ENCODE peak calls at places on chromosomes 16 and 17, in four cellular contexts. B, R, P and Y are unnamed samples.

GRCh38 chr17:35752945-35753764 is at the start of gene GAS2L2:
- DNase-seq in B (no peak), P (no peak), R (no peak), Y (no peak)

GRCh38 chr16:30858111-30858495 is 35.8 kb downstream of the BCL7C start:
- DNase-seq in R (no peak), P (no peak), B (no peak), Y (no peak)

GRCh38 chr17:64533784-64534183 is 27.0 kb downstream of the CEP95 start:
- DNase-seq in P (no peak), B (peak; percentile 45), R (no peak), Y (no peak)

GRCh38 chr17:36850794-36851193 is 86.5 kb upstream of the LHX1 start:
- DNase-seq in B (peak; percentile 41), R (no peak), P (no peak), Y (no peak)

GRCh38 chr16:48246066-48246465 is 1.3 kb downstream of the ABCC11 start:
- DNase-seq in R (no peak), P (no peak), B (no peak), Y (no peak)

GRCh38 chr16:80526418-80527061 is 14.3 kb upstream of the DYNLRB2 start:
- DNase-seq in B (peak; percentile 69), P (peak; percentile 60), R (peak; percentile 50), Y (peak; percentile 55)

GRCh38 chr17:77423589-77424451 is 283.1 kb downstream of the SEC14L1 start:
- DNase-seq in P (no peak), R (no peak), B (no peak), Y (no peak)

GRCh38 chr17:7440113-7440822 is 956 bp downstream of the FGF11 start:
- DNase-seq in P (no peak), B (peak; percentile 33), R (peak; percentile 71), Y (peak; percentile 58)

GRCh38 chr16:12166271-12166670 is 189.7 kb downstream of the SNX29 start:
- DNase-seq in B (no peak), R (peak; percentile 35), P (no peak), Y (no peak)

GRCh38 chr17:17072546-17072945 is 30.3 kb downstream of the MPRIP start:
- DNase-seq in B (no peak), R (no peak), P (no peak), Y (no peak)

GRCh38 chr17:61966201-61966600 is 38.4 kb upstream of the INTS2 start:
- DNase-seq in P (no peak), B (peak; percentile 12), R (no peak), Y (no peak)

GRCh38 chr17:4247981-4248388 is 15.8 kb downstream of the ANKFY1 start:
- DNase-seq in P (peak; percentile 55), B (peak; percentile 60), R (peak; percentile 61), Y (no peak)

GRCh38 chr16:74734361-74735161 is 33.9 kb upstream of the MLKL start:
- DNase-seq in B (no peak), P (no peak), R (peak; percentile 69), Y (no peak)

GRCh38 chr16:30382398-30383015 is at the start of gene SEPTIN1:
- DNase-seq in P (no peak), B (no peak), R (no peak), Y (no peak)

GRCh38 chr17:50690887-50691549 is 16.7 kb downstream of the ANKRD40 start:
- DNase-seq in B (no peak), R (no peak), P (no peak), Y (no peak)

GRCh38 chr16:57304169-57305061 is 19.9 kb upstream of the PLLP start:
- DNase-seq in P (peak; percentile 99), R (no peak), B (no peak), Y (no peak)

GRCh38 chr17:57551321-57552079 is 193.6 kb downstream of the CCDC182 start:
- DNase-seq in B (no peak), P (no peak), R (no peak), Y (no peak)

GRCh38 chr16:88711750-88712340 is 5.5 kb downstream of the CTU2 start:
- DNase-seq in R (no peak), B (no peak), P (no peak), Y (no peak)

GRCh38 chr16:57941016-57941656 is 29.8 kb downstream of the CNGB1 start:
- DNase-seq in R (no peak), B (no peak), P (no peak), Y (no peak)

GRCh38 chr17:68821860-68822693 is 133.1 kb downstream of the ABCA8 start:
- DNase-seq in P (peak; percentile 99), R (no peak), B (no peak), Y (no peak)

GRCh38 chr16:7597677-7598076 is 265.0 kb downstream of the RBFOX1 start:
- DNase-seq in B (no peak), P (no peak), R (no peak), Y (no peak)

DNA sequence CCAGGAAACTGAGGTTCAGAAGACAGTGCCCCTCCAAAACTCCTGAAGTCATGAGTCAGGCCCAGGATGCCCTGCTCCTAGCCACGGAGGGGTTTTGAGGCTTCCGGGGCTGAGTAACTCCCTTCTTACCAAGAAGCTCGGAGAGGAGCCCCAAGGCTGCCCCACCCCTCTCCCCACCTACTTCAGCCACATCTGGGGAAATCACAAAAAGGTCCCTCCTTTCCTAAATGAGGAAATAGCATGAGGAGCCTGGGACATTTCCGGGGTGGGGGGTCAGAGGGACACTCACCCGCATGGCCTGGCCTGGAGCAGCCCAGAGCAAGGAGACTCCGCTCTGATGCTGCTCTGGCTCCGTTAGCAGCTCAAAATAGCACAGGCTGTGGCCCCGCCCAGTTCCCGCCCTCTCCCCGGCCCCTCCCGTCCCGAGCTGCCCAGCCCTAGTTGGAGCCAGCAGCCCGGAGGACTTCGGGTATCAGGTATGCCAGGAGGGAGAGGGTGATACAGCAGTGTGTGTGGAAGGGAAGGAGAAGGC is 40.1 kb downstream of the MYO18A start:
- DNase-seq in P (no peak), B (peak; percentile 86), R (peak; percentile 83), Y (peak; percentile 62)
- TF ChIP-seq ELF4 in P (no peak), B (no peak), R (no peak), Y (no peak)

DNA sequence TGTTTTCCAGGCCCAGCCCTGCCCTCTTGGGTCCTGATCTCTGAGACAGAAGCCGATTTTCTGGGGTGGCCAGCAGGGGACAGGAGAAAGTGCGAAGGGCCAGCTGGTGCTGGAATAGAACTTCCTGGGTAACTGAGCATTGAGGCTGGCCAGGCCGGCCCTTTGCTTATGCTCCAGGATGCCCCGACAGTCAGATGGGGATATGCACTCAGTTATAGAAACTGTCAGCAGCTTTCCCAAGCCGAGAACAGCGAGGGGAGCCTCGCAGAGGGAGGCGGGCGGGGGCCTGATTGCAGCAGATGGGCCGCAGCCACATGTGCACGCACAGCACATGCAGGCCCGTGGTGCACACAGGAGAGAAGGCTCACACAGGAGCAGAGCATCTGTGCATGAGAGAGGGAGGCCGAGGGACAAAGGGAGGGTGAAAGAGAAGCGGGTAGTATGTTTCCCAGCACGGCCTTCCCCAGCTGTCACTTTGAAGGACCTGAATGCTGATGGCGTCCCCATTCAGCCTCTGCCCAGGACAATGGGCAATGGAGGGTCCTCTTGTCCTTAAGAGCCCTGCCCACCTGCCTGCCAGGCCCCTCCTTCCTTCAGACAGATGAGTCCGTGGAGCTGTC is 565 bp downstream of the BTBD17 start:
- DNase-seq in B (no peak), P (no peak), R (no peak), Y (no peak)
- TF ChIP-seq SP1 in B (no peak), P (no peak), R (no peak), Y (no peak)

GRCh38 chr17:41910701-41911391 is 7.9 kb downstream of the ACLY start:
- DNase-seq in P (no peak), B (no peak), R (no peak), Y (no peak)
- TF ChIP-seq ELF4 in P (no peak), B (no peak), R (no peak), Y (no peak)

GRCh38 chr17:11908711-11909146 is 88.5 kb downstream of the ZNF18 start:
- DNase-seq in B (peak; percentile 95), P (no peak), R (no peak), Y (no peak)

DNA sequence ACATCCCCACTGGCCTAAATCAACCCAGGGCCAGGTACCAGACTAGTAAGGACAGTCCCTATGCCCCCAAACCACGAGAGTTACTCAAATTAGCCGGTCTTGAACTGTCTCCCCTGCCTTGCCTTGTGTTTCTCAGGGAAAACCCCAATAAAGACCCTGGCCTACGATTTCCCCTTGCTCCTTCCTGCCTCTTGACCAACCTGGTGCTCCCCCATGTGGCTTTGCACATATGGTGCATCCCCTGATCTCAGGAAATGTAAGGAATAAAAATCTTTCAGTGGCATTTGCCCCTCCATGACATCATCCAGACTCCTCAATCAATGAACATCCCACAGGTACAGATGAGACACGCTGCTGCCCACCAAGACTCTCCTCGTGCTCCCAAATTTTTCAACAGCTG is 87.9 kb downstream of the ZNF18 start:
- DNase-seq in R (peak; percentile 38), P (no peak), B (peak; percentile 53), Y (no peak)
- TF ChIP-seq SP1 in R (no peak), P (no peak), B (no peak), Y (no peak)

DNA sequence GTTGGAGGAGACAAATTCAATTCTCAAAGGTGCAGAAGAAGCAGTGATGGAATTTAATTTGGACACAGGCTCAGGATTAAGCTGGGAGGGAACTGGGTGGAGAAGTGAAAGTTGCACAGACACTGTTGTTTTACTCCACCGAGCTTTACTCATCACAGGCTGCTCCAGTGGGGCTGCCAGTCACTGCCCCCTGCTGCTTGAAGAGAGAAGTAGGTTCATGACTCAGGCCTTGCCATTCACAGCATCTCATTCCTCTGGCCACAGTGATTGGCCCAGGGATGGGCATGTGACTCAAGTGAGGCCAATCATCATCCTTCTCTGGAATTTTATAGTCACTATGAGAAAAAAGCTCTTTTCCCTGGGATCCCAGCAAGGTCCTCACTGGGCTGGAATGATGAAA is 11.8 kb downstream of the GNAO1 start:
- DNase-seq in P (peak; percentile 63), B (peak; percentile 54), R (peak; percentile 45), Y (peak; percentile 53)
- TF ChIP-seq ELF4 in P (no peak), B (no peak), R (no peak), Y (no peak)

GRCh38 chr17:75587718-75588545 is at the start of gene MYO15B:
- DNase-seq in P (no peak), B (peak; percentile 26), R (peak; percentile 72), Y (no peak)
- TF ChIP-seq SP1 in P (no peak), B (no peak), R (no peak), Y (no peak)

DNA sequence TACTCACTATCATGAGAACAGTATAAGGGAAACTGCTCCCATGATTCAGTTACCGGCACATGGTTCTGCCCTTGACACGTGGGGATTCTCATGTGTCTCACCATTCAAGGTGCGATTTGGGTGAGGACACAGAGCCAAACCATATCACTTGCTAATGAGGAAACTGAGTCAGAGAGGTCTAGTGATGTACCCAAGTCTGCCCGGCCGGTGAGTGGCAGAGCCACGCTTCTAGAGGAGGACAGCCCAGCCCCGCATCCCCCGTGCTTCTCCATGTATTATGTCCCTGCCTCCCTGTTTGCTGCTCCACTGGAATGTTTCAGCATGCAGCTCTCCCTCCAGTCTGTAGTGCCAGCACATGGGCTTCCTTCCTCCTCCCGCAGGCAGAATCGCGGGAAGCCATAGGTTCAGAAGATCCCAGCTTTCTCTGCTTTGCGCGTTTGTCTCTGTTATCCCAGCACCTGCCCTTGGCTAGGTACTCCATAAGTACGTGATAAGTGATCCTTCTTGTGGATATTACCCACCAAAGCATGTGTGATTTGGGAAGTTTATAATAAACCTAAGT is 103.7 kb downstream of the CLEC16A start:
- DNase-seq in B (no peak), P (no peak), R (no peak), Y (no peak)
- TF ChIP-seq ELF4 in B (no peak), P (no peak), R (no peak), Y (no peak)

DNA sequence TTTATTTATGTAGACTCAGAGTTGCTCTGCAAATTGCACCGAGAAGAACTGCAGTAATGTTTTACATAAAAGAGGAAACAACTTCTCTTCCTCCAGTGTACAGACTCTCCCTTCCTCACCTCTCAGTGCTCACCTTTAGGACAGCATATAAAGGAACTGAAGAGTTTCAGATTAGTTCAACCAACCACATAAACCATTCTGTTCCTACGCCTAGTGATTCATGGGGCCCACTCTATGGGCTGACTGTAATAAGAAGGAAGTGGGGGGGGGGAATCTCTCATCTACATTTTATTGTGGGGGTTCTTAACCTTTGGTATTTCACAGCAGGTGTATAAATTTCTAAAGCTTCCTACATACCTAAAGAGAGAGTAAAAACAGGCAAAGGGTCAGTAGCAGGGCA is 18.3 kb downstream of the ZSWIM7 start:
- DNase-seq in R (no peak), P (no peak), B (no peak), Y (no peak)
- TF ChIP-seq SP1 in R (no peak), P (no peak), B (no peak), Y (no peak)